ENCODE peak calls at places on chromosomes 16 and 17, in four cellular contexts. I, Y, K and W are unnamed samples.

GRCh38 chr16:1093284-1094123 is 2.5 kb downstream of the C1QTNF8 start:
- DNase-seq in Y (peak), I (no peak), K (no peak), W (no peak)

GRCh38 chr17:67151717-67152116 is 93.3 kb downstream of the HELZ start:
- DNase-seq in I (peak), K (no peak), Y (peak), W (no peak)

GRCh38 chr16:68800257-68800875 is 43.0 kb upstream of the TANGO6 start:
- DNase-seq in K (no peak), I (peak), Y (peak), W (peak)

GRCh38 chr17:35804658-35805192 is 4.6 kb upstream of the TAF15 start:
- DNase-seq in Y (peak), I (peak), K (no peak), W (peak)

GRCh38 chr17:59001158-59001814 is 105.4 kb downstream of the TRIM37 start:
- DNase-seq in I (no peak), Y (peak), K (no peak), W (peak)

GRCh38 chr17:69064476-69064875 is 3.7 kb upstream of the ABCA9 start:
- DNase-seq in K (no peak), I (no peak), Y (no peak), W (no peak)

GRCh38 chr17:77145635-77146632 is 5.2 kb downstream of the SEC14L1 start:
- DNase-seq in Y (peak), I (no peak), K (no peak), W (no peak)

GRCh38 chr16:10694830-10695229 is at the start of gene TEKT5:
- DNase-seq in I (no peak), K (no peak), Y (no peak), W (no peak)

GRCh38 chr17:20010099-20010863 is 1.1 kb downstream of the SPECC1 start:
- DNase-seq in K (no peak), Y (peak), I (peak), W (no peak)

GRCh38 chr16:62256406-62256805 is 220.2 kb upstream of the CDH8 start:
- DNase-seq in I (peak), Y (no peak), K (no peak), W (no peak)

GRCh38 chr16:84785843-84786538 is 33.8 kb upstream of the CRISPLD2 start:
- DNase-seq in Y (peak), I (peak), K (no peak), W (no peak)

GRCh38 chr17:43912635-43913304 is 5.4 kb upstream of the MPP2 start:
- DNase-seq in Y (no peak), I (no peak), K (no peak), W (no peak)

GRCh38 chr17:31433091-31433790 is 41.8 kb downstream of the RAB11FIP4 start:
- DNase-seq in Y (no peak), I (no peak), K (no peak), W (peak)

GRCh38 chr16:81939164-81940067 is 71.9 kb downstream of the SDR42E1 start:
- DNase-seq in Y (no peak), I (no peak), K (no peak), W (no peak)

GRCh38 chr16:89150090-89150835 is 21.3 kb upstream of the CDH15 start:
- DNase-seq in I (peak), K (peak), Y (no peak), W (no peak)

GRCh38 chr17:39547713-39548478 is 59.8 kb downstream of the NEUROD2 start:
- DNase-seq in I (peak), Y (peak), K (no peak), W (peak)

GRCh38 chr16:61182416-61182815 is 853.8 kb downstream of the CDH8 start:
- DNase-seq in Y (no peak), K (no peak), I (no peak), W (no peak)

GRCh38 chr16:593406-593805 is 3.5 kb downstream of the RAB40C start:
- DNase-seq in K (no peak), I (peak), Y (no peak), W (no peak)

GRCh38 chr16:25692307-25692706 is 548 bp downstream of the HS3ST4 start:
- DNase-seq in K (no peak), I (no peak), Y (no peak), W (no peak)

GRCh38 chr16:67697407-67697806 is 21.7 kb downstream of the GFOD2 start:
- DNase-seq in I (no peak), Y (no peak), K (no peak), W (no peak)

GRCh38 chr17:58381124-58381838 is 29.3 kb upstream of the SUPT4H1 start:
- DNase-seq in K (no peak), I (no peak), Y (peak), W (no peak)

GRCh38 chr16:80004113-80004512 is 403.6 kb upstream of the MAF start:
- DNase-seq in K (no peak), Y (no peak), I (no peak), W (no peak)

GRCh38 chr16:81350306-81350615 is 35.5 kb downstream of the GAN start:
- DNase-seq in I (no peak), K (no peak), Y (peak), W (no peak)

GRCh38 chr16:27462846-27463682 is 61.1 kb downstream of the IL21R start:
- DNase-seq in K (no peak), I (no peak), Y (no peak), W (no peak)